ENCODE peak calls at places on chromosomes 7 and 10, in eight cellular contexts. B is SW480, J is tibial nerve, O is T-helper 1 cell, N is left kidney, G is GM23248, H is psoas muscle, V is adipocyte. K is an unnamed sample.

GRCh38 chr7:23291957-23292560 is 7.1 kb upstream of the MALSU1 start:
- DNase-seq in H (no peak), B (no peak), N (no peak), V (no peak), J (no peak), G (no peak), O (no peak), K (no peak)

GRCh38 chr7:151782598-151783448 is 94.1 kb downstream of the PRKAG2 start:
- DNase-seq in G (peak; percentile 77), N (peak; percentile 89), B (peak; percentile 61), J (peak; percentile 49), V (peak; percentile 90), H (peak; percentile 87), O (peak; percentile 45), K (peak; percentile 87)

GRCh38 chr7:142482899-142483658 is 225.2 kb upstream of the PRSS58 start:
- DNase-seq in H (peak; percentile 62), V (peak; percentile 80), G (peak; percentile 72), O (peak; percentile 20), N (peak; percentile 66), J (no peak), B (peak; percentile 40), K (peak; percentile 43)

GRCh38 chr7:146956323-146956722 is 839.7 kb downstream of the CNTNAP2 start:
- DNase-seq in N (no peak), B (no peak), V (peak; percentile 3), J (no peak), H (no peak), G (no peak), O (no peak), K (no peak)

GRCh38 chr10:115947104-115947503 is 325.9 kb downstream of the GFRA1 start:
- DNase-seq in B (no peak), O (no peak), H (no peak), N (no peak), V (peak; percentile 38), G (peak; percentile 55), J (no peak), K (no peak)

GRCh38 chr10:102020938-102021337 is 35.0 kb downstream of the ARMH3 start:
- DNase-seq in O (no peak), G (no peak), V (no peak), N (no peak), H (no peak), B (no peak), J (no peak), K (no peak)

GRCh38 chr7:133815677-133816210 is 311.4 kb upstream of the LRGUK start:
- DNase-seq in G (no peak), B (peak; percentile 15), N (no peak), O (no peak), V (no peak), J (no peak), H (no peak), K (no peak)

GRCh38 chr10:132096863-132097478 is 31.2 kb downstream of the JAKMIP3 start:
- DNase-seq in O (no peak), B (no peak), G (no peak), J (no peak), V (no peak), H (no peak), N (no peak), K (no peak)

GRCh38 chr7:138661236-138661635 is 39.9 kb downstream of the SVOPL start:
- DNase-seq in V (no peak), O (no peak), N (peak; percentile 75), G (no peak), J (no peak), B (no peak), H (no peak), K (no peak)

GRCh38 chr7:28738384-28738783 is 219.7 kb downstream of the TRIL start:
- DNase-seq in B (no peak), J (no peak), O (no peak), G (no peak), V (no peak), H (no peak), N (no peak), K (no peak)

GRCh38 chr7:142581341-142581740 is 167.9 kb upstream of the PRSS1 start:
- DNase-seq in H (no peak), V (no peak), O (no peak), B (no peak), N (no peak), G (peak; percentile 43), J (no peak), K (no peak)

GRCh38 chr7:31758770-31759169 is 71.8 kb downstream of the PPP1R17 start:
- DNase-seq in J (no peak), N (no peak), O (no peak), B (no peak), H (no peak), G (peak; percentile 62), V (no peak), K (no peak)

GRCh38 chr10:101939718-101940117 is 96.1 kb upstream of the KCNIP2 start:
- DNase-seq in G (no peak), O (no peak), B (no peak), H (no peak), N (no peak), J (no peak), V (peak; percentile 28), K (no peak)

GRCh38 chr7:12646139-12646538 is 41.3 kb upstream of the ARL4A start:
- DNase-seq in H (no peak), J (no peak), V (peak; percentile 45), N (no peak), G (no peak), O (no peak), B (no peak), K (no peak)

GRCh38 chr7:73329861-73330581 is 2.1 kb downstream of the FKBP6 start:
- DNase-seq in O (no peak), G (peak; percentile 36), V (peak; percentile 55), B (no peak), N (peak; percentile 26), J (no peak), H (no peak), K (no peak)

GRCh38 chr10:119536508-119536837 is 6.0 kb downstream of the RGS10 start:
- DNase-seq in J (no peak), V (no peak), G (no peak), N (no peak), O (no peak), H (no peak), B (no peak), K (no peak)

GRCh38 chr10:113453351-113453750 is 99.5 kb upstream of the HABP2 start:
- DNase-seq in V (no peak), O (no peak), G (no peak), J (no peak), B (no peak), H (no peak), N (no peak), K (no peak)

GRCh38 chr10:12237265-12238220 is 41.6 kb downstream of the CDC123 start:
- DNase-seq in H (no peak), B (no peak), N (peak; percentile 13), V (peak; percentile 71), J (no peak), G (no peak), O (no peak), K (no peak)

GRCh38 chr7:21999896-22000295 is 54.2 kb upstream of the CDCA7L start:
- DNase-seq in V (no peak), O (no peak), J (no peak), G (peak; percentile 40), N (no peak), B (no peak), H (no peak), K (no peak)

GRCh38 chr10:70078329-70078728 is 25.7 kb downstream of the MACROH2A2 start:
- DNase-seq in N (no peak), B (peak; percentile 27), G (no peak), H (no peak), J (no peak), V (no peak), O (no peak), K (no peak)

GRCh38 chr7:92934096-92934495 is 97.7 kb upstream of the CDK6 start:
- DNase-seq in H (no peak), N (no peak), V (no peak), B (no peak), G (no peak), O (no peak), J (no peak), K (no peak)